ENCODE peak calls at places on chromosomes 4 and X, in nine cellular contexts. W is activated CD4-positive, alpha-beta T cell treated with anti-CD3 and anti-CD28 coated beads, Interleukin-2, amount 50 U/mL, for 48 hours; J is ovary; N is COR-L47; B is cardiac muscle cell; Z is iPS-NIHi11; F is AG08395; Q is H4; P is GM23338. G is an unnamed sample.

GRCh38 chr4:55336138-55337034 is 9.7 kb upstream of the SRD5A3 start:
- DNase-seq in W (peak), N (no peak), F (no peak), P (no peak), J (no peak), B (no peak), Z (no peak), Q (peak), G (no peak)

GRCh38 chr4:172173206-172173605 is 360.0 kb downstream of the GALNTL6 start:
- DNase-seq in N (no peak), B (no peak), Z (peak), F (no peak), P (no peak), W (no peak), Q (no peak), J (no peak), G (no peak)

GRCh38 chr4:150149381-150149780 is 71.1 kb downstream of the DCLK2 start:
- DNase-seq in Q (no peak), B (no peak), P (no peak), J (no peak), Z (no peak), N (no peak), W (no peak), F (peak), G (no peak)

GRCh38 chr4:112358952-112359749 is 62.0 kb downstream of the ALPK1 start:
- DNase-seq in P (no peak), Q (no peak), N (no peak), W (no peak), J (no peak), B (no peak), F (no peak), Z (no peak), G (no peak)

GRCh38 chrX:81577028-81577427 is 375.1 kb downstream of the SH3BGRL start:
- DNase-seq in J (no peak), Z (no peak), B (no peak), Q (no peak), W (no peak), N (no peak), P (no peak), F (no peak), G (no peak)

GRCh38 chrX:23365541-23365940 is 30.9 kb downstream of the PTCHD1 start:
- DNase-seq in N (no peak), P (no peak), J (no peak), F (no peak), Z (no peak), Q (no peak), W (no peak), B (no peak), G (no peak)

GRCh38 chr4:21656832-21657231 is 291.7 kb downstream of the KCNIP4 start:
- DNase-seq in P (peak), W (no peak), Q (peak), N (no peak), J (no peak), B (no peak), Z (no peak), F (no peak), G (no peak)

GRCh38 chr4:55216871-55217635 is 91.7 kb upstream of the KDR start:
- DNase-seq in B (no peak), W (no peak), J (no peak), P (no peak), Z (no peak), F (peak), Q (no peak), N (no peak), G (no peak)

GRCh38 chr4:6050551-6050950 is 32.3 kb upstream of the C4orf50 start:
- DNase-seq in Q (peak), P (no peak), J (no peak), F (no peak), W (no peak), B (no peak), Z (no peak), N (no peak), G (no peak)

GRCh38 chr4:67393699-67394281 is 151.5 kb downstream of the CENPC start:
- DNase-seq in B (peak), F (peak), W (no peak), Q (peak), N (peak), J (no peak), P (peak), Z (peak), G (no peak)

GRCh38 chr4:139018971-139019758 is 3.6 kb downstream of the NOCT start:
- DNase-seq in Z (no peak), F (peak), Q (no peak), N (no peak), B (no peak), W (no peak), P (no peak), J (no peak), G (no peak)

GRCh38 chr4:118557298-118557851 is 127.8 kb upstream of the METTL14 start:
- DNase-seq in J (no peak), F (peak), B (no peak), Z (peak), W (no peak), P (no peak), N (peak), Q (peak), G (no peak)

GRCh38 chr4:146514651-146515379 is 6.9 kb downstream of the SLC10A7 start:
- DNase-seq in W (no peak), N (no peak), Q (no peak), F (no peak), J (no peak), Z (peak), P (peak), B (no peak), G (no peak)

GRCh38 chr4:143337600-143338287 is 1.1 kb downstream of the GAB1 start:
- DNase-seq in J (peak), Z (no peak), B (peak), F (peak), N (peak), P (peak), W (no peak), Q (peak), G (peak)

GRCh38 chr4:156344397-156344796 is 390.7 kb upstream of the CTSO start:
- DNase-seq in P (no peak), Z (no peak), W (no peak), J (no peak), N (no peak), B (no peak), F (no peak), Q (no peak), G (no peak)

GRCh38 chr4:152708806-152709205 is 29.0 kb upstream of the TMEM154 start:
- DNase-seq in P (no peak), N (no peak), F (no peak), Q (no peak), W (no peak), Z (no peak), J (no peak), B (peak), G (no peak)

GRCh38 chrX:133880032-133880443 is 105.4 kb downstream of the GPC3 start:
- DNase-seq in W (no peak), Z (no peak), Q (peak), P (no peak), F (no peak), N (no peak), B (no peak), J (no peak), G (no peak)

GRCh38 chr4:19739101-19739651 is 512.5 kb upstream of the SLIT2 start:
- DNase-seq in Q (peak), W (no peak), F (peak), P (no peak), B (no peak), Z (peak), N (peak), J (no peak), G (no peak)

GRCh38 chr4:116599859-116600258 is 485.5 kb downstream of the TRAM1L1 start:
- DNase-seq in F (no peak), Z (peak), Q (no peak), J (no peak), P (peak), W (peak), B (no peak), N (no peak), G (peak)

GRCh38 chrX:134599173-134599914 is 58.9 kb downstream of the PLAC1 start:
- DNase-seq in N (no peak), B (no peak), F (peak), J (no peak), W (peak), P (no peak), Z (no peak), Q (peak), G (no peak)

GRCh38 chr4:186932196-186932595 is 208.5 kb upstream of the FAT1 start:
- DNase-seq in N (no peak), F (no peak), W (no peak), Z (no peak), Q (no peak), J (no peak), B (peak), P (no peak), G (no peak)

GRCh38 chrX:145817299-145817665 is 347 bp upstream of the SLITRK2 start:
- DNase-seq in B (peak), N (no peak), Z (peak), P (no peak), F (no peak), J (no peak), Q (peak), W (no peak), G (no peak)

GRCh38 chrX:27863813-27864212 is 56.0 kb downstream of the MAGEB10 start:
- DNase-seq in W (no peak), B (no peak), N (no peak), P (peak), Q (no peak), F (no peak), J (no peak), Z (no peak), G (no peak)

GRCh38 chrX:6941041-6941440 is 206.5 kb upstream of the STS start:
- DNase-seq in P (no peak), Z (no peak), J (no peak), B (no peak), Q (no peak), W (no peak), N (no peak), F (no peak), G (no peak)

GRCh38 chrX:24702362-24703184 is 8.9 kb downstream of the POLA1 start:
- DNase-seq in N (no peak), B (no peak), F (no peak), W (no peak), Z (no peak), Q (no peak), P (no peak), J (no peak), G (no peak)

GRCh38 chr4:39976945-39977488 is 694 bp downstream of the PDS5A start:
- DNase-seq in N (peak), Z (peak), W (peak), B (peak), Q (no peak), P (peak), J (peak), F (peak), G (peak)

GRCh38 chr4:117421706-117422105 is 336.3 kb upstream of the TRAM1L1 start:
- DNase-seq in Q (no peak), W (no peak), P (no peak), F (no peak), B (no peak), N (no peak), J (no peak), Z (no peak), G (no peak)

GRCh38 chrX:121733514-121733913 is 686.1 kb downstream of the GLUD2 start:
- DNase-seq in W (no peak), B (no peak), J (no peak), Z (no peak), N (no peak), F (peak), Q (no peak), P (no peak), G (no peak)

GRCh38 chrX:110050885-110051284 is 48.0 kb downstream of the TMEM164 start:
- DNase-seq in W (no peak), B (no peak), Z (no peak), P (no peak), N (no peak), Q (no peak), F (no peak), J (no peak), G (no peak)

GRCh38 chr4:110589297-110589696 is 33.6 kb downstream of the PITX2 start:
- DNase-seq in B (no peak), P (no peak), Z (no peak), J (no peak), Q (no peak), F (no peak), N (no peak), W (no peak), G (no peak)

GRCh38 chrX:85493821-85494220 is 114.4 kb upstream of the POF1B start:
- DNase-seq in J (no peak), N (no peak), B (no peak), F (no peak), W (no peak), Q (no peak), P (no peak), Z (no peak), G (no peak)

G was measured in HuH-7.